ENCODE peak calls at places on chromosome 3, in four cellular contexts. N, F, T and P are unnamed samples.
A peak's percentile ranks its signal among the peaks of the same experiment; 100 is the strongest.

GRCh38 chr3:179260949-179261765 is 10.2 kb upstream of the KCNMB3 start:
- DNase-seq in N (peak; percentile 34), F (peak; percentile 66), T (peak; percentile 77), P (peak; percentile 17)

GRCh38 chr3:9399746-9400145 is 2.3 kb downstream of the SETD5 start:
- DNase-seq in N (peak; percentile 94), F (peak; percentile 96), T (peak; percentile 75), P (peak; percentile 95)

GRCh38 chr3:30673425-30674341 is 67.3 kb downstream of the TGFBR2 start:
- DNase-seq in N (no peak), F (no peak), T (no peak), P (no peak)

GRCh38 chr3:58200121-58200709 is 10.6 kb downstream of the DNASE1L3 start:
- DNase-seq in N (no peak), F (no peak), T (no peak), P (no peak)

GRCh38 chr3:77254967-77255831 is 215.3 kb downstream of the ROBO2 start:
- DNase-seq in N (peak; percentile 56), F (peak; percentile 66), T (peak; percentile 80), P (peak; percentile 16)

GRCh38 chr3:190811775-190812480 is 50.6 kb downstream of the GMNC start:
- DNase-seq in N (peak; percentile 65), F (peak; percentile 78), T (peak; percentile 83), P (no peak)

GRCh38 chr3:129313983-129314756 is 35.5 kb downstream of the HMCES start:
- DNase-seq in N (no peak), F (peak; percentile 38), T (peak; percentile 23), P (no peak)

GRCh38 chr3:177603137-177603603 is 405.9 kb upstream of the TBL1XR1 start:
- DNase-seq in N (no peak), F (no peak), T (no peak), P (no peak)

GRCh38 chr3:39013289-39013688 is 38.5 kb downstream of the SCN11A start:
- DNase-seq in N (peak; percentile 25), F (peak; percentile 42), T (no peak), P (no peak)

GRCh38 chr3:159881828-159882309 is 106.8 kb upstream of the IL12A start:
- DNase-seq in N (no peak), F (no peak), T (no peak), P (no peak)

GRCh38 chr3:197398301-197398878 is 100.0 kb upstream of the DLG1 start:
- DNase-seq in N (no peak), F (no peak), T (no peak), P (no peak)

GRCh38 chr3:69774029-69774428 is 34.8 kb downstream of the MITF start:
- DNase-seq in N (no peak), F (no peak), T (peak; percentile 41), P (no peak)

GRCh38 chr3:138409171-138409570 is 25.2 kb upstream of the ESYT3 start:
- DNase-seq in N (no peak), F (no peak), T (no peak), P (no peak)

GRCh38 chr3:101189786-101190185 is 130.6 kb downstream of the IMPG2 start:
- DNase-seq in N (peak; percentile 46), F (peak; percentile 36), T (peak; percentile 86), P (peak; percentile 64)

GRCh38 chr3:58535531-58536500 is 1.2 kb downstream of the ACOX2 start:
- DNase-seq in N (no peak), F (peak; percentile 31), T (peak; percentile 18), P (no peak)

GRCh38 chr3:107951111-107951510 is 139.7 kb downstream of the CD47 start:
- DNase-seq in N (no peak), F (peak; percentile 79), T (no peak), P (peak; percentile 86)

GRCh38 chr3:101828289-101828688 is 21.0 kb upstream of the NFKBIZ start:
- DNase-seq in N (no peak), F (no peak), T (no peak), P (peak; percentile 36)

GRCh38 chr3:66433522-66433782 is 67.4 kb downstream of the LRIG1 start:
- DNase-seq in N (no peak), F (no peak), T (no peak), P (no peak)

GRCh38 chr3:103629391-103629790 is 1194.6 kb downstream of the ZPLD1 start:
- DNase-seq in N (no peak), F (no peak), T (no peak), P (no peak)

GRCh38 chr3:141087071-141087824 is 36.1 kb downstream of the SPSB4 start:
- DNase-seq in N (no peak), F (no peak), T (no peak), P (no peak)

GRCh38 chr3:50333744-50334328 is 5.8 kb upstream of the TUSC2 start:
- DNase-seq in N (peak; percentile 94), F (peak; percentile 94), T (no peak), P (peak; percentile 65)

GRCh38 chr3:115517457-115518050 is 105.8 kb upstream of the GAP43 start:
- DNase-seq in N (no peak), F (no peak), T (no peak), P (no peak)
- H3K4me3 ChIP-seq in N (no peak overlapping the region), F (no peak overlapping the region), T (no peak overlapping the region), P (no peak overlapping the region)

GRCh38 chr3:168570404-168571173 is 474.9 kb upstream of the GOLIM4 start:
- DNase-seq in N (no peak), F (no peak), T (no peak), P (no peak)
- H3K4me3 ChIP-seq in N (no peak overlapping the region), F (no peak overlapping the region), T (no peak overlapping the region), P (no peak overlapping the region)

GRCh38 chr3:111324142-111324541 is 217.9 kb upstream of the CD96 start:
- DNase-seq in N (no peak), F (no peak), T (no peak), P (no peak)

GRCh38 chr3:111329370-111329769 is 212.6 kb upstream of the CD96 start:
- DNase-seq in N (no peak), F (no peak), T (no peak), P (no peak)

GRCh38 chr3:111324645-111325044 is 217.4 kb upstream of the CD96 start:
- DNase-seq in N (no peak), F (no peak), T (no peak), P (no peak)

GRCh38 chr3:111325160-111325707 is 216.8 kb upstream of the CD96 start:
- DNase-seq in N (no peak), F (no peak), T (no peak), P (no peak)

GRCh38 chr3:111326144-111326995 is 215.6 kb upstream of the CD96 start:
- DNase-seq in N (no peak), F (peak; percentile 28), T (peak; percentile 39), P (peak; percentile 54)
- H3K4me3 ChIP-seq in N (no peak overlapping the region), F (no peak overlapping the region), T (no peak overlapping the region), P (no peak overlapping the region)

DNA sequence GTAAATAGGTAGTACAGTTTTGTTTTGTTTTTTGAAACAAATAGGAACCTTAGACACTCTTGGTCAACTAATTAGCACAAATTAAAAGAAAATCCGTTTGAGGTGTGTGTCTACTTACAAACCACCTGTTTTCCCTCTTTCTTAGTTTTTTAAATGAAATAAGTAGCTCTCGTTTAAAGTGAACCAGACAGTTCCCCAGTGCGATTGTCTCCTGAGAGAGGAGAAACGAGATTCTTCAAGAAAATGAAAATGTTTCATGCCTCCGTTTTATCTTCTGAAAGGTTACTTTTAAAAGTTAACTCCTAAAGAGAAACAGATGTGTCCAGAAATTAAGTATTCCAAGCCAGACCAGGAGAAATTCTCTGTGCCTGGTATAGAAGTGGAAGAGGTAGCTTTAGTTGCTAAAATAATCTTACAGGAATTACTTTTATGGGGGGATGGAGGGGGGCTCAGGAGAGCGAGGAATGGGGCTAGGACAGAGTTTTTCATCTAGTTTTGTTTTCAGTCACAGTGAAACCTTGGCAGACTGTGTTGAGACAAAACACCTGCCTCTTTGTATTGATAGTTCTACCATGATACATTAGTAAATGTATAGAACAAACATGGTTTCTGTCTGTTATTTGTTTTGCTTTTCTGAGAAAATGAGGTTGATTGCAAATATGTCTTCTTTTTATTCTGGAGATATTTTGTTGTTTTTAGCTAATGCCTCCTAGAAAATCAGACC is 155.1 kb upstream of the CNTN4 start:
- DNase-seq in N (no peak), F (no peak), T (no peak), P (no peak)
- H3K4me3 ChIP-seq in N (no peak overlapping the region), F (no peak overlapping the region), T (no peak overlapping the region), P (no peak overlapping the region)

DNA sequence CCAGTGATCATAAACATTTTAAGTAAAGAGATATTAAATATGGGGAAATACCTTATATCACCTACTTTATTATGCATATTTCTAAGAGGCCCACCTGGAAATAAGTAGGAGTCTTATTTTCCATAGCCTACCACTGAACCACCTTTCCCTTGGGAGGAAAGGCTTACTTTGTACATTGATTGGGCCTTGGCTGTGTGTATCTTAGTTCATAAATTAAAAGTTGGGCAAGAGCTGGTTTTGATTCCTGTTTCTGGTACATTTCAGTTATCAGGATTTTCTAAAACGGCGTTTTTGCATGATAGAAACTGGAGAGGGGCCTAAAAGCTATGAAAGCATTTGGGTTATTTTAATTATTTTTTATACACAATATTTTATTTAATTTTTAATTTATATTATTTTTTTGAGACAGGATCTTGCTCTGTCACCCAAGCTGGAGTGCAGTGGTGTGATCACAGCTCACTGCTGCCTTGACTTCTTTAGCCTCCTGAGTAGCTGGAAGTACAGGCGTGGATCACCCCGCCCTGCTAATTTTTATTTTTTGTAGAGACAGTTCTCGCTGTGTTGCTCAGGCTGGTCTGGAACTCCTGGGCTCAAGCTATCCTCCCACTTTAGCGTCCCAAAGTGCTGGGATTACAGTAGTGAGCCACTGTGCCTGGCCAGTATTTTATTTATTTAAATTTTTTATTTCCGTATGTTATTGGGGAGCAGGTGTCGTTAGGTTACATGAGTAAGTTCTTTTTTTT is 2.6 kb downstream of the GMPS start:
- DNase-seq in N (no peak), F (no peak), T (no peak), P (no peak)
- H3K4me3 ChIP-seq in N (no peak overlapping the region), F (peak overlapping the region; percentile 86), T (peak overlapping the region; percentile 79), P (no peak overlapping the region)

GRCh38 chr3:97719156-97719821 is 45.3 kb upstream of the ARL6 start:
- DNase-seq in N (peak; percentile 57), F (peak; percentile 78), T (peak; percentile 88), P (peak; percentile 18)
- H3K4me3 ChIP-seq in N (peak overlapping the region; percentile 40), F (peak overlapping the region; percentile 26), T (peak overlapping the region; percentile 37), P (no peak overlapping the region)

GRCh38 chr3:166283856-166284255 is 446.6 kb upstream of the BCHE start:
- DNase-seq in N (peak; percentile 67), F (peak; percentile 87), T (peak; percentile 63), P (peak; percentile 34)
- H3K4me3 ChIP-seq in N (no peak overlapping the region), F (no peak overlapping the region), T (no peak overlapping the region), P (no peak overlapping the region)

GRCh38 chr3:46348811-46349482 is 5.0 kb upstream of the CCR2 start:
- DNase-seq in N (no peak), F (no peak), T (no peak), P (no peak)
- H3K4me3 ChIP-seq in N (no peak overlapping the region), F (no peak overlapping the region), T (no peak overlapping the region), P (no peak overlapping the region)

GRCh38 chr3:87792193-87792531 is 266.6 kb downstream of the CGGBP1 start:
- DNase-seq in N (peak; percentile 32), F (no peak), T (no peak), P (no peak)
- H3K4me3 ChIP-seq in N (peak overlapping the region; percentile 65), F (no peak overlapping the region), T (peak overlapping the region; percentile 66), P (peak overlapping the region; percentile 55)